ENCODE peak calls at places on chromosomes 1 and 21, in nine cellular contexts. X, S, U, R, V, C, N, A and I are unnamed samples.

GRCh38 chr1:98277111-98277510 is 356.3 kb upstream of the DPYD start:
- DNase-seq in X (no peak), S (peak; percentile 67), U (no peak), R (no peak), V (peak; percentile 76), C (no peak), N (no peak), A (no peak), I (peak; percentile 49)

GRCh38 chr1:186927884-186928283 is 99.1 kb downstream of the PLA2G4A start:
- DNase-seq in X (no peak), S (no peak), U (no peak), R (no peak), V (no peak), C (no peak), N (no peak), A (no peak), I (no peak)

GRCh38 chr1:94383966-94384408 is 34.2 kb upstream of the ABCD3 start:
- DNase-seq in X (no peak), S (peak; percentile 54), U (peak; percentile 41), R (no peak), V (peak; percentile 15), C (no peak), N (no peak), A (no peak), I (peak; percentile 66)

GRCh38 chr1:218742478-218743260 is 397.5 kb downstream of the TGFB2 start:
- DNase-seq in X (no peak), S (no peak), U (no peak), R (no peak), V (peak; percentile 37), C (no peak), N (no peak), A (no peak), I (peak; percentile 33)

GRCh38 chr1:66335859-66336640 is 197.9 kb upstream of the SGIP1 start:
- DNase-seq in X (no peak), S (peak; percentile 51), U (peak; percentile 75), R (peak; percentile 58), V (no peak), C (no peak), N (no peak), A (no peak), I (peak; percentile 56)

GRCh38 chr1:1541956-1542765 is 1.7 kb upstream of the TMEM240 start:
- DNase-seq in X (no peak), S (no peak), U (no peak), R (no peak), V (no peak), C (no peak), N (no peak), A (no peak), I (no peak)

GRCh38 chr1:83641206-83641658 is 357.7 kb downstream of the TTLL7 start:
- DNase-seq in X (no peak), S (peak; percentile 50), U (no peak), R (no peak), V (no peak), C (no peak), N (no peak), A (no peak), I (no peak)

GRCh38 chr1:114040273-114041043 is 61.2 kb downstream of the OLFML3 start:
- DNase-seq in X (no peak), S (peak; percentile 82), U (no peak), R (no peak), V (peak; percentile 56), C (no peak), N (no peak), A (no peak), I (no peak)

GRCh38 chr1:27430903-27431653 is 38.7 kb downstream of the GPR3 start:
- DNase-seq in X (no peak), S (peak; percentile 31), U (no peak), R (no peak), V (no peak), C (no peak), N (no peak), A (no peak), I (no peak)

GRCh38 chr1:172089768-172090510 is 248.6 kb downstream of the DNM3 start:
- DNase-seq in X (peak; percentile 59), S (peak; percentile 61), U (peak; percentile 60), R (peak; percentile 35), V (peak; percentile 12), C (peak; percentile 9), N (no peak), A (peak; percentile 53), I (peak; percentile 82)

GRCh38 chr1:226820935-226821718 is 49.3 kb upstream of the PSEN2 start:
- DNase-seq in X (no peak), S (peak; percentile 100), U (peak; percentile 86), R (no peak), V (peak; percentile 99), C (peak; percentile 63), N (no peak), A (no peak), I (peak; percentile 48)

GRCh38 chr1:217134857-217135568 is 411.8 kb upstream of the ESRRG start:
- DNase-seq in X (no peak), S (peak; percentile 5), U (no peak), R (no peak), V (no peak), C (no peak), N (no peak), A (peak; percentile 56), I (no peak)

GRCh38 chr1:35264861-35265260 is 3.6 kb upstream of the ZMYM4 start:
- DNase-seq in X (peak; percentile 53), S (peak; percentile 35), U (no peak), R (no peak), V (no peak), C (no peak), N (no peak), A (no peak), I (peak; percentile 5)

GRCh38 chr1:3663999-3664699 is 11.8 kb downstream of the TP73 start:
- DNase-seq in X (no peak), S (no peak), U (peak; percentile 22), R (no peak), V (no peak), C (no peak), N (no peak), A (no peak), I (no peak)

GRCh38 chr1:162019006-162019405 is 4.7 kb downstream of the OLFML2B start:
- DNase-seq in X (no peak), S (peak; percentile 95), U (no peak), R (no peak), V (peak; percentile 38), C (no peak), N (no peak), A (no peak), I (no peak)

GRCh38 chr21:33767236-33767635 is 124.9 kb downstream of the ITSN1 start:
- DNase-seq in X (no peak), S (peak; percentile 58), U (no peak), R (no peak), V (no peak), C (no peak), N (no peak), A (no peak), I (no peak)